ENCODE peak calls at places on chromosomes 11 and 22, in five cellular contexts. D, E, C, L and J are unnamed samples.

GRCh38 chr11:112103446-112103845 is 16.8 kb downstream of the SDHD start:
- DNase-seq in D (no peak), E (no peak), C (no peak), L (no peak), J (no peak)

GRCh38 chr22:45336971-45337431 is 27.3 kb downstream of the FAM118A start:
- DNase-seq in D (no peak), E (peak), C (peak), L (peak), J (no peak)

GRCh38 chr22:17846326-17846992 is 72.2 kb upstream of the BID start:
- DNase-seq in D (no peak), E (peak), C (no peak), L (no peak), J (no peak)

GRCh38 chr11:2816517-2816916 is 69.1 kb downstream of the CDKN1C start:
- DNase-seq in D (no peak), E (no peak), C (no peak), L (peak), J (no peak)

GRCh38 chr11:88704505-88704904 is 361.3 kb downstream of the GRM5 start:
- DNase-seq in D (no peak), E (no peak), C (no peak), L (no peak), J (no peak)

GRCh38 chr22:19800761-19801244 is 40.2 kb downstream of the TBX1 start:
- DNase-seq in D (no peak), E (no peak), C (peak), L (peak), J (peak)

GRCh38 chr22:39581303-39581702 is 10.8 kb downstream of the CACNA1I start:
- DNase-seq in D (no peak), E (no peak), C (no peak), L (no peak), J (no peak)

GRCh38 chr22:23213031-23213555 is 32.8 kb downstream of the BCR start:
- DNase-seq in D (peak), E (no peak), C (no peak), L (no peak), J (no peak)

GRCh38 chr11:128323381-128323780 is 264.0 kb downstream of the ETS1 start:
- DNase-seq in D (no peak), E (no peak), C (no peak), L (no peak), J (no peak)

GRCh38 chr11:70205049-70205725 is 2.1 kb downstream of the FADD start:
- DNase-seq in D (no peak), E (no peak), C (peak), L (no peak), J (no peak)

GRCh38 chr11:89021339-89021738 is 44.4 kb downstream of the GRM5 start:
- DNase-seq in D (no peak), E (no peak), C (no peak), L (no peak), J (no peak)

GRCh38 chr11:92396133-92396532 is 171.5 kb downstream of the FAT3 start:
- DNase-seq in D (no peak), E (no peak), C (no peak), L (no peak), J (no peak)

GRCh38 chr11:82899191-82899820 is 924 bp downstream of the PRCP start:
- DNase-seq in D (no peak), E (no peak), C (no peak), L (no peak), J (no peak)

DNA sequence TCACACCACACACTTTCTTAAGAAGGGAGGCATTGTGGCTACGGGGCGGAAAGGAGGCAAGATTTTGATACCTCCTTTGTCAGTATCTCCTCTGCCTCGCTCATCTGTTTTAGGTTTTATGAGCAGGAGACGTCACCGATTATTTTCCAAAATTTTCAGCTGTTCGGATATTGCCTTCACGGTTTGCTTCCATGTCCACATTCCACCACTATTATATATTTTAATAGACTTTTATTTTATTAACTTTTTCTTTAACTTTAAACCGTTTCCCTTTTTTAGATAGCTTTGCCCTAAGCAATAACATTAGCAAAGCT is 33.7 kb upstream of the CREB3L1 start:
- DNase-seq in D (no peak), E (no peak), C (no peak), L (no peak), J (no peak)
- TF ChIP-seq POLR2A in D (no peak), E (no peak), C (no peak), L (no peak), J (no peak)

GRCh38 chr22:49968831-49969661 is 8.5 kb downstream of the PIM3 start:
- DNase-seq in D (no peak), E (no peak), C (no peak), L (peak), J (no peak)

GRCh38 chr22:49969751-49970527 is 9.4 kb downstream of the PIM3 start:
- DNase-seq in D (no peak), E (no peak), C (no peak), L (peak), J (no peak)

GRCh38 chr22:49972163-49973017 is 11.8 kb downstream of the PIM3 start:
- DNase-seq in D (peak), E (peak), C (peak), L (peak), J (no peak)

GRCh38 chr22:49971232-49972162 is 10.9 kb downstream of the PIM3 start:
- DNase-seq in D (peak), E (peak), C (peak), L (peak), J (peak)

GRCh38 chr22:49970528-49971231 is 10.1 kb downstream of the PIM3 start:
- DNase-seq in D (peak), E (peak), C (peak), L (peak), J (peak)
- TF ChIP-seq POLR2A in D (peak), E (peak), C (peak), L (no peak), J (peak)

GRCh38 chr11:116792144-116792868 is 627 bp upstream of the APOA5 start:
- DNase-seq in D (no peak), E (no peak), C (peak), L (no peak), J (no peak)
- TF ChIP-seq POLR2A in D (no peak), E (no peak), C (peak), L (no peak), J (no peak)

GRCh38 chr11:65446446-65447277 is 24.1 kb downstream of the NEAT1 start:
- DNase-seq in D (no peak), E (no peak), C (peak), L (peak), J (no peak)
- TF ChIP-seq POLR2A in D (no peak), E (no peak), C (peak), L (no peak), J (no peak)

DNA sequence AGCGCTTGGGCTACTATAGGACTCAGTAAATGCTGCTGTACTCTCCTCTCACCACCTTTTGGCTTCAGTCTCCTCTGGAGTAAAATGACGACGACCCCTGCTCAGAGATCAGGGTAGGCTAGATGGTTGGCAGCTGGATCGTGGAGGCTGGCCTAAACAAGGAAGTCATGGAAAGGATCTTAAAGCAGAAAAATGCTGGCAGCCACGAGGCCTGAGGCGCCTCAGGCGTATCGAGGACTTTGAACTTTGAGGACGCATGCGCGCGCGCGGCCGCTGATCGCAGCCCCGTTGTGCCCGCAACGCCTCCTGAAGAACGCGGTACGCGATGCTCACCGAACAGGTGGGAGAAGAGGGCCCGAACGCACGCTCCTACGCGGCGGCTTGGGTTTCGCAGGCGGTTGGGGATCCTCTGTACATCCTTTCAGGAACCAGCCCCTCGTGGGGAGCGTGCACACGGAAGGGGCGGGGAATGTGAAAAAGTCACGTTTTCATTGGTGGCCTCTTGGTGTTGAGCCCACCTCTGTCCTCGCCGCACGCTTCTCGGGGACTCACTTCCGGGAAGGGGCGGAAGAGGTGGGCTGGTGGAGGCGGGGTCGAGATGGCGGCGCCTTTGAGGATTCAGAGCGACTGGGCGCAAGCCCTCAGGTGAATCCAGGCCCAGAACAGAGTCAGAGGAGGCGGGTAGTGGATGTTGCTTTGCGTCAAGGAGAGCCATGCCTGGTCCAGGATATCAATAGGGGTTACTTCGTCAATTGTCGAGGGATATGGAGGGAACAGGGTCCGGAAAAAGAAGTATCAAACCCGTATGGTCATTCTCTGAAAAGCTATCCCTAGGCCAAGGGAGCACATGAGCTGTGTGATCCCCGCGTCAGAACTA is at the start of the genes COA4 and PAAF1:
- DNase-seq in D (peak), E (peak), C (peak), L (peak), J (peak)
- TF ChIP-seq POLR2A in D (peak), E (peak), C (peak), L (no peak), J (peak)